ENCODE peak calls at places on chromosomes 3 and 15, in six cellular contexts. B is K562, T is GM12891, F is H1, J is HepG2, C is GM12878. S is an unnamed sample.

GRCh38 chr3:195897081-195897852 is 11.1 kb downstream of the TNK2 start:
- DNase-seq in T (no peak), F (no peak), B (peak; percentile 58), C (no peak), J (no peak), S (no peak)

GRCh38 chr15:57578288-57578900 is 13.3 kb upstream of the MYZAP start:
- DNase-seq in F (no peak), T (no peak), C (no peak), B (no peak), J (no peak), S (no peak)

GRCh38 chr3:46979958-46980497 is 562 bp downstream of the NBEAL2 start:
- DNase-seq in T (no peak), J (no peak), B (peak; percentile 44), C (no peak), F (no peak), S (no peak)

GRCh38 chr3:154931484-154931883 is 148.6 kb upstream of the MME start:
- DNase-seq in J (no peak), B (no peak), T (no peak), C (no peak), F (no peak), S (no peak)

GRCh38 chr15:31065824-31066223 is 35.7 kb downstream of the TRPM1 start:
- DNase-seq in T (no peak), C (no peak), F (peak; percentile 10), J (no peak), B (no peak), S (no peak)

GRCh38 chr3:69748503-69748902 is 9.2 kb downstream of the MITF start:
- DNase-seq in B (no peak), C (no peak), T (no peak), J (no peak), F (no peak), S (no peak)

GRCh38 chr3:30358871-30359270 is 247.5 kb upstream of the TGFBR2 start:
- DNase-seq in B (no peak), F (no peak), C (no peak), J (no peak), T (no peak), S (no peak)

GRCh38 chr3:177673105-177673804 is 476.0 kb upstream of the TBL1XR1 start:
- DNase-seq in C (no peak), B (peak; percentile 78), J (no peak), F (no peak), T (no peak), S (no peak)

GRCh38 chr3:9347887-9348286 is 15.0 kb upstream of the THUMPD3 start:
- DNase-seq in B (no peak), C (no peak), J (no peak), T (no peak), F (no peak), S (no peak)

GRCh38 chr3:8997151-8997550 is 33.9 kb upstream of the RAD18 start:
- DNase-seq in F (no peak), C (no peak), T (no peak), J (no peak), B (no peak), S (no peak)

GRCh38 chr3:170713648-170714047 is 127.8 kb upstream of the SLC7A14 start:
- DNase-seq in J (no peak), C (no peak), B (no peak), F (no peak), T (no peak), S (no peak)

GRCh38 chr3:132554437-132554836 is 42.6 kb upstream of the ACKR4 start:
- DNase-seq in T (no peak), B (no peak), C (no peak), J (peak; percentile 13), F (no peak), S (no peak)

GRCh38 chr3:194203482-194204035 is 67.6 kb downstream of the HES1 start:
- DNase-seq in B (no peak), J (no peak), C (no peak), F (peak; percentile 47), T (no peak), S (no peak)

GRCh38 chr3:9598783-9599387 is 45.3 kb upstream of the LHFPL4 start:
- DNase-seq in C (no peak), F (no peak), J (no peak), T (no peak), B (no peak), S (no peak)

GRCh38 chr15:74378853-74379252 is 11.4 kb upstream of the CYP11A1 start:
- DNase-seq in C (no peak), B (no peak), F (no peak), T (no peak), J (no peak), S (no peak)

GRCh38 chr15:101813803-101814534 is 2.0 kb downstream of the OR4F15 start:
- DNase-seq in J (no peak), C (no peak), F (no peak), B (no peak), T (no peak), S (no peak)

GRCh38 chr3:58175429-58176184 is 35.2 kb downstream of the DNASE1L3 start:
- DNase-seq in B (peak; percentile 32), J (peak; percentile 95), T (no peak), F (peak; percentile 52), C (no peak), S (no peak)

GRCh38 chr3:184228376-184229137 is 828 bp upstream of the VWA5B2 start:
- DNase-seq in T (no peak), J (no peak), C (no peak), F (no peak), B (no peak), S (no peak)

GRCh38 chr3:184419171-184419570 is 39.3 kb downstream of the CHRD start:
- DNase-seq in F (no peak), T (no peak), B (no peak), C (no peak), J (no peak), S (no peak)

GRCh38 chr3:197737749-197738462 is 1.2 kb upstream of the RUBCN start:
- DNase-seq in B (peak; percentile 31), J (no peak), T (no peak), F (no peak), C (no peak), S (no peak)

GRCh38 chr3:57009802-57010201 is 50.7 kb upstream of the SPATA12 start:
- DNase-seq in T (no peak), B (no peak), J (no peak), F (no peak), C (no peak), S (no peak)

GRCh38 chr3:70963412-70963811 is 620.1 kb downstream of the FOXP1 start:
- DNase-seq in C (no peak), F (no peak), J (no peak), B (no peak), T (no peak), S (no peak)

GRCh38 chr3:195999896-196000295 is 82.0 kb downstream of the TFRC start:
- DNase-seq in T (no peak), J (no peak), B (no peak), C (no peak), F (no peak), S (no peak)

GRCh38 chr15:62118446-62118964 is 46.6 kb downstream of the C2CD4B start:
- DNase-seq in J (no peak), T (no peak), F (no peak), C (no peak), B (no peak), S (no peak)

GRCh38 chr3:96213393-96213792 is 601.0 kb upstream of the EPHA6 start:
- DNase-seq in T (no peak), F (no peak), B (no peak), C (no peak), J (no peak), S (no peak)

GRCh38 chr3:97872209-97873042 is 50.6 kb downstream of the CRYBG3 start:
- DNase-seq in F (no peak), B (no peak), J (no peak), C (no peak), T (no peak), S (no peak)

GRCh38 chr3:45024601-45025262 is 1.4 kb upstream of the CLEC3B start:
- DNase-seq in B (no peak), C (no peak), J (no peak), F (no peak), T (no peak), S (no peak)

GRCh38 chr3:156492801-156493261 is 62.1 kb downstream of the SSR3 start:
- DNase-seq in F (no peak), T (no peak), C (no peak), J (no peak), B (no peak), S (no peak)

DNA sequence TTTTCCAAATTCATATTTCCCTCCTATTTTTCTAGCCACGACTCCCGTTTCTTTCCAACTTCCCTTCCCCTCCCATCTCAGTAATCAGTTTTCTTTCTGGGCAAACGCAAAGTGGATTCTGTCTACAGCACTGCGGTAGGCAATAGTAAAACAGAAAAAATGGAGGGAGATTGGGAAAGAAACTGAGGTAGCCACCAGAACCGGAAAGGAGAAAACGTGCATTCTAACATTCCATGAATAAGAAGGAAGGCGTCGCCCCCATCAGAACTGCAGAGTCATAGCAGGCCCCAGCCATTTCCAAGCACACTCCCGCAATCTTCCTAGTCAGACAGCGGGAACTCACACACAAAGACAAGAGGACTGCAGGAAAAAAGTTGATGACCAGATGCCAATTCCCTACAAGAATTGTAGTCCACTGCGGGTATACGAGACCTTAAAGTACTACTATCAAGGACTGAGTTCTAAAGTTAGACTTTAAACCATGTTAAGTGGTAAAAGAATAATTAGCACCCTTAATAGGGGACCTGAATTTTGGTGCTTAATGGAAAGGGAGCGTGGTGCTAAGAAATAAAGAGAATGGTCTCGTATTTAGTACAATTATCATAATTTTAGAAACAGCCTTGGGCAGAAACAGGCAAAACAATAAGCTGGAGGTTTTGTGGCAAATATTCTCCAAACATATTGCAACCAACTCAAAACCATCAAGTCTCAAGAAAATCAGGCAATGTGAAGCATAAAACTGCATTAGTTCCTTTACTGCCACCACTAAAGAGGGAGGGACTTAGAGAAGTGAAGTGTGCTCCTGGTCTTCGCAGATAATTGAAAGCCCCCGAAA is 1.4 kb downstream of the PFN2 start:
- DNase-seq in J (peak; percentile 78), T (no peak), C (no peak), B (peak; percentile 23), F (no peak), S (no peak)
- TF ChIP-seq POLR2A in J (peak; percentile 77), T (no peak), C (no peak), B (no peak), F (peak; percentile 81), S (no peak)

DNA sequence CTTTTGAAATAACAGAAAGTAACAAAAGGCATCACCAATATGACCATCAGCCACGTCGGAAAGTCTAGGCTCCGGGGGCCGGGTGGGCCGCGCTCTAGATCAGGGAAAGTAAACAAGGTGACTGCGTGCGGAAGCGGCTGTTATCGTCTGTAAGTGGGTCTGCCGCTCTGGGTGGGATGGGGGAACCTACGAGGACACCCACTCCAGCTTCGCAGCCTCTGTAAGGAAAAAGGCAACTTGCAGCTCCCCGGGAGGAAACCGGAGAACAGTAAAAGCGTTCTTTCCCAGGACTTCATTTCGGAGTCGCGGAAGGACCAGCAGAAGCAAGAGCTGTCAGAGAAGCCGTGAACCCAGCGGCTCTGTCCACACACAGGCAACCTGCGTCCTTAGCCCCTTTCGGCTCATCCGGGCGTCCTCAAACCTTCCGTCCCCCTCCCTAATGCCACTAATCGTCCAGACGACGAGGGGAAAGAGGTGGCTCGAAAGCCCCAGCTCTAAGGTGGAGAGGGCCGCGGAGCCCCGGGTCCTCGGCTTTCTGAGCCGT is 457 bp downstream of the XRN1 start:
- DNase-seq in T (no peak), B (peak; percentile 56), J (peak; percentile 39), F (no peak), C (no peak), S (no peak)
- TF ChIP-seq TAF1 in T (peak; percentile 11), B (no peak), J (no peak), F (no peak), C (no peak), S (no peak)

GRCh38 chr3:27095588-27096222 is 273.5 kb downstream of the NEK10 start:
- DNase-seq in J (no peak), F (no peak), T (no peak), C (no peak), B (no peak), S (no peak)
- TF ChIP-seq POLR2AphosphoS5 in J (no peak), F (no peak), T (no peak), C (no peak), B (no peak), S (no peak)

GRCh38 chr3:126357299-126358037 is at the start of gene KLF15:
- DNase-seq in B (peak; percentile 82), C (no peak), F (peak; percentile 92), T (peak; percentile 96), J (peak; percentile 65), S (peak; percentile 93)
- TF ChIP-seq POLR2A in B (no peak), C (no peak), F (no peak), T (no peak), J (peak; percentile 52), S (no peak)